ENCODE peak calls at places on chromosomes 1 and 21, in five cellular contexts. Y is K562, N is A549, K is HepG2, R is GM12878. I is an unnamed sample.

GRCh38 chr1:224175615-224176014 is 7.4 kb upstream of the DEGS1 start:
- DNase-seq in Y (no peak), N (no peak), K (no peak), R (no peak), I (peak; percentile 70)

GRCh38 chr1:226322986-226323385 is 14.0 kb upstream of the LIN9 start:
- DNase-seq in Y (no peak), N (no peak), K (no peak), R (no peak), I (no peak)

GRCh38 chr21:42563261-42564045 is 49.8 kb downstream of the SLC37A1 start:
- DNase-seq in Y (peak; percentile 50), N (no peak), K (no peak), R (no peak), I (peak; percentile 1)

GRCh38 chr1:155706101-155706619 is 17.3 kb downstream of the DAP3 start:
- DNase-seq in Y (no peak), N (no peak), K (no peak), R (no peak), I (no peak)

GRCh38 chr1:85089203-85089602 is 40.9 kb upstream of the MCOLN3 start:
- DNase-seq in Y (no peak), N (no peak), K (no peak), R (no peak), I (no peak)

GRCh38 chr1:218646288-218646687 is 301.2 kb downstream of the TGFB2 start:
- DNase-seq in Y (no peak), N (no peak), K (peak; percentile 35), R (no peak), I (no peak)

GRCh38 chr1:64687725-64688285 is 57.1 kb upstream of the RAVER2 start:
- DNase-seq in Y (no peak), N (no peak), K (no peak), R (no peak), I (no peak)

GRCh38 chr21:37681711-37682110 is 234.5 kb downstream of the KCNJ6 start:
- DNase-seq in Y (no peak), N (no peak), K (no peak), R (no peak), I (no peak)

GRCh38 chr1:243731301-243731891 is 118.6 kb downstream of the AKT3 start:
- DNase-seq in Y (no peak), N (no peak), K (no peak), R (no peak), I (no peak)

GRCh38 chr1:206540044-206540758 is 32.9 kb downstream of the RASSF5 start:
- DNase-seq in Y (no peak), N (no peak), K (no peak), R (no peak), I (no peak)
- TF ChIP-seq ESRRA in Y (no peak), N (no peak), K (no peak), R (no peak), I (no peak)

DNA sequence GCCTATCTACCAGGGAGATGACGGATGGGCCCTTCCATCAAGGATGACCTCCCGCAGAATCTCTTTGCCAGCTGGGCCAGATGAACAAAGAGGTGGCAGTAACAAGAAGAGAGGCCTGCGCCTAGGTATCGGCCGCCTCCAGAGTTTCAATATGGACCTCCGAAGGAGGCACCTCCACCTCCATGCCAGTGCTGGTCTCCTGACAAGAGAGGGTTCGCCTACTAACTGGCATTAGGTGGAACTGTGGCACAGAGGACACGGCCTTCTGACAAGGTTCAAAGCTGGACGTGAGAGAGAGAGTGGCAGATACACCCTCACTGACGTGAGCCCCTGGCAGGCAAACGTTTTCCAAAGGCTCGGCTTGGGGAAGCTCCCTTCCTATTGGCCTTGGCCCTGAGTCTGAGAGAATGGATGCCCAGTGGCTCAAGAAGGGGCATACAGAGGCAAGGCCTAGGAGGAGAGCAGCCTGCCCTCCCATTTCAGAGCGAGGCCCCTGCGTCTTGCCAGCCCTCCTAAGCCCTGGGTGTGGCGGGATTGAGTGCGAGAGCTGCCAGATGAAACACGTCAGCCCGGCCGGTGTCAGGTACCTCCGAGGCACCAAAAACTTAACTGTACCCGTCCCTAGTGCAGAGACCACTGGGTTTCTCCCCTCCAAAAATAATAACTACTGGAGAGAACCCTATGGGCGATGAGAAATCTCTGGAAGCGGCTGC is 283.8 kb downstream of the NPHP4 start:
- DNase-seq in Y (no peak), N (no peak), K (no peak), R (no peak), I (no peak)
- TF ChIP-seq ESRRA in Y (no peak), N (no peak), K (no peak), R (no peak), I (no peak)

DNA sequence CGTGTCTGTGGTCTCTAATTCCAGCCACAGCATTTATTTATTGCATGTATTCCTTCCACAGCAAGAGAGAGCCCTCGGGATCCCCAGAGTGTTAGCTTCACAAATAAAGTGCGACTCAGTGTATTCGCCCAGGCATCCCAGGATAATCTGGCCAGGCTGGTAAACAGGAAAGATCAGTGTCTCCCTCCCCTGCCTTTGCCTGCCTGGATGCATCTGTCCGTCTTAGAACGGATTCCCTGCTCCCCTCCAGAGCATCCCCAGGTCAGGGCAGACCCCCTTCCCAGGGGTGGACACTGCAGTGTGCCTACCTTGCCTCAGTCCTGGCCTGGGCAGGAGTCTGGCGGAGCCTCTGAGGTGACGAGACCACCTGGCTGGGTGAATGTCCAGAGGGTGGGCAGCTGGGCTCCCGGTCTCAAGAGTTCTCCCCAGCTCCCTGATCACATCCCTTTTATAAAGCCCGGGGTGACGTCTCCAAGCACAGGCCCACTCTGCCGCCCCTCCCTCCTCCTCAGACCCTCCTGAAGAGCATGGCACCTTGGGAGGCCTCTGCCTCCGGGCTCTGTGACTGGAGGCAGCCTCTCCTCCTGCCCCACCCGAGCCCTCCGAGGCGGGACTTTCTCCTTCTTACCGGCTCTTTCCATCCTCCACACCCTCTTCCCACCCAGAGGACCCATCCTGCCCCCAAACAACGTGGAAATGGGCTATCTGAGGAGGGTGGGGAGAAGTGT is at the start of gene KISS1:
- DNase-seq in Y (no peak), N (no peak), K (no peak), R (no peak), I (no peak)
- TF ChIP-seq ESRRA in Y (no peak), N (no peak), K (no peak), R (no peak), I (no peak)

GRCh38 chr21:39613029-39613934 is 542 bp downstream of the B3GALT5 start:
- DNase-seq in Y (no peak), N (no peak), K (no peak), R (no peak), I (no peak)
- TF ChIP-seq ESRRA in Y (no peak), N (no peak), K (no peak), R (no peak), I (no peak)

GRCh38 chr1:115170396-115170795 is 81.1 kb upstream of the TSPAN2 start:
- DNase-seq in Y (no peak), N (no peak), K (no peak), R (no peak), I (no peak)
- TF ChIP-seq ESRRA in Y (no peak), N (no peak), K (no peak), R (no peak), I (no peak)

DNA sequence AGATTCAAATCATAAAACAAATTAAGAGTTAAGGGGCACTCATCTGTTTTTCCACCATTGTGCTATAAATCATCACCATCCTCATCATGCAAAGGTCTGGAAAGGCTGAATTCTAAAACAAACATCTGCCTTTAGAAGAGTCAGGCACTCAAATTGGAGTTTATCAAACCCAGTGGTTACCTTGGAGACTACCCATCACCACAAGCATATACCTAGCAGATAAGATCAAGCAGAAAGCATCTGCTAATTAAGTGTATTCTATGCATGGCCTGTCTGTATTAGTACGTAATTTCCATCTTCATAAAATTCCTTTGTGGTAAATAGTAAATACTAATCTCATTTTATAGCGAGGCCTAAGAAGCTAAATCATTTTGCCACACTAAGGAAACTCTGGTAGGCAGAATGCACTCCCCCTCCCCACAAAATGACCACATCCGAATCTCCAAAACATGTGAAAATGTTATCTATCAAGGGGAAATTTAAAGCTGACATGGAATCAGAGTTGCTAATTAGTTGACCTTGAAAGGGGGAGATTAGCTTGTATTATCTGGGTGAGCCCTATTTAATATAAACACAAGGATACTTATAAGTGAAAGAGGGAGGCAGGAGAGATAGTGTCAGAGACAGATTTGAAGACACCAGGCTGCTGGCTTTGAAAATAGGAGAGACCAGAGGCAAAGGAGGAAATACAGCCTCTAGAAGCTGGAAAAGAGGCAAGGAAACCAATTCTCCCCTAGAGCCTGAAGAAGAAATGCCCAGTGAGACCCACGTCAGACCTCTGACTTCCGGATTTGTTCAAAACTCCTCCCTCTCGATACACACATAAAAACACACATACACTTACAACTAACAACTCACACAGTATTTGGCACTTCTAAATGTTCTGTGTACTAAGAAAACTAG is 23.2 kb downstream of the ARID4B start:
- DNase-seq in Y (no peak), N (no peak), K (no peak), R (no peak), I (no peak)
- TF ChIP-seq ESRRA in Y (no peak), N (no peak), K (no peak), R (no peak), I (no peak)

DNA sequence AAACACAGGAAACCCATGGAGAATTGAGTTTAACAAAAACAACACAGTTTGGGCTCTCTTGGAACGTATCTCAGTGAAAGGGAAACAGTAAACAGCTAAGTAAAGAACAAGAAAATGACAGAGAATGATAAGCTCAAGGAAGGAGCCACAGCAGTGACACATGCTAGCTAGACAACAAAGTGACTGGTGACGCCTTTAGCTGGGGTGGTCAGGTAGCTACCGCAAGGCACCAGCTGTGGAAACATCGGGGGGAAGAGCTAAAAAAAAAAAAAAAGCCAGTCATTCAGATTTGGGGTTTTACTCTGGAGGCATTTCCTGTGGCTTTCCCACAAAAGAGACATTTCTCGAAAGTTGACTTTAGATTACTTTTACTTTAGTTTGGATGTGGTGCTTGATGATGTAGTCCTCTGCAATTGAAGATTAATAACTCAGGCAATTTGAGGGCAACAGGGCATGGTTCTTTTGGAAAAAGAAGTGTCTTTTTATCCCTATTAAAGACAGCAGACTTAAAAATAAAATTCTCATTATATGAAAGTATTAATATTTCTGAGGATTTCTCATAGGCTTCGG is 2.1 kb downstream of the FHAD1 start:
- DNase-seq in Y (no peak), N (no peak), K (no peak), R (no peak), I (no peak)
- TF ChIP-seq ESRRA in Y (no peak), N (no peak), K (no peak), R (no peak), I (no peak)

I was measured in WTC11.